ENCODE peak calls at places on chromosomes 1 and 21, in eight cellular contexts. Q is activated CD4-positive, alpha-beta T cell treated with anti-CD3 and anti-CD28 coated beads, Interleukin-2, amount 10 ng/mL, durations not matched to agents 7 days and 5 days; B is fibroblast of lung; R is NCI-H774; J is GM03348; X is RCC 7860; V is epithelial cell of esophagus; D is Calu3. T is an unnamed sample.

GRCh38 chr1:161725888-161726630 is 4.7 kb downstream of the FCRLB start:
- DNase-seq in X (peak; percentile 10), J (peak; percentile 55), Q (peak; percentile 22), R (no peak), V (peak; percentile 43), D (peak; percentile 50), B (peak; percentile 43), T (peak; percentile 70)

GRCh38 chr1:960371-961131 is at the start of gene KLHL17:
- DNase-seq in J (peak; percentile 92), Q (peak; percentile 78), R (peak; percentile 26), D (peak; percentile 79), V (peak; percentile 80), X (peak; percentile 23), B (peak; percentile 58), T (peak; percentile 32)

GRCh38 chr1:20105856-20106255 is 13.5 kb downstream of the PLA2G2D start:
- DNase-seq in B (no peak), D (no peak), Q (no peak), X (no peak), V (peak; percentile 49), J (no peak), R (no peak), T (no peak)

GRCh38 chr1:212545941-212546638 is 62.5 kb upstream of the ATF3 start:
- DNase-seq in V (peak; percentile 60), Q (no peak), B (peak; percentile 85), D (no peak), J (peak; percentile 74), X (no peak), R (no peak), T (no peak)

GRCh38 chr1:174018565-174018964 is 3.6 kb downstream of the RC3H1 start:
- DNase-seq in V (no peak), R (no peak), X (no peak), B (no peak), D (no peak), J (no peak), Q (no peak), T (no peak)

GRCh38 chr1:54046671-54047383 is 6.2 kb downstream of the TMEM59 start:
- DNase-seq in D (no peak), R (peak; percentile 36), X (no peak), V (no peak), B (no peak), Q (no peak), J (no peak), T (no peak)

GRCh38 chr1:208500379-208500778 is 256.2 kb upstream of the PLXNA2 start:
- DNase-seq in D (no peak), X (no peak), R (no peak), J (no peak), Q (no peak), B (no peak), V (no peak), T (no peak)

GRCh38 chr1:33328817-33329216 is 7.9 kb upstream of the A3GALT2 start:
- DNase-seq in X (no peak), Q (no peak), R (no peak), B (no peak), J (no peak), D (no peak), V (no peak), T (no peak)

GRCh38 chr1:77834771-77835334 is 53.6 kb upstream of the NEXN start:
- DNase-seq in B (peak; percentile 94), Q (no peak), J (peak; percentile 29), X (no peak), V (peak; percentile 13), D (no peak), R (peak; percentile 8), T (no peak)

GRCh38 chr1:193558491-193559028 is 372.1 kb upstream of the B3GALT2 start:
- DNase-seq in V (peak; percentile 60), Q (no peak), X (peak; percentile 56), R (no peak), J (no peak), D (peak; percentile 72), B (peak; percentile 97), T (no peak)

GRCh38 chr1:34479731-34480130 is 275.1 kb upstream of the GJB5 start:
- DNase-seq in D (no peak), R (peak; percentile 80), V (no peak), J (no peak), X (no peak), B (no peak), Q (no peak), T (no peak)

GRCh38 chr21:41783476-41784150 is 16.8 kb upstream of the RIPK4 start:
- DNase-seq in X (peak; percentile 68), B (no peak), Q (peak; percentile 34), D (peak; percentile 86), J (no peak), R (peak; percentile 29), V (peak; percentile 96), T (no peak)

GRCh38 chr1:200483491-200484143 is 73.8 kb upstream of the ZNF281 start:
- DNase-seq in X (peak; percentile 98), Q (peak; percentile 54), B (peak; percentile 94), D (peak; percentile 83), V (peak; percentile 99), R (no peak), J (peak; percentile 89), T (peak; percentile 71)

T was measured in NK-92 treated with Interleukin-12 subunit alpha and Interleukin-12 subunit beta, amount 100 ng/mL, for 24 hours.